ENCODE peak calls at places on chromosomes 12 and 14, in six cellular contexts. Q is AG04450, O is NCI-H1930, T is HFFc6, R is KG1, Z is lung. N is an unnamed sample.

GRCh38 chr12:22034709-22035506 is 11.1 kb upstream of the CMAS start:
- DNase-seq in R (no peak), Z (no peak), O (no peak), Q (no peak), T (no peak), N (no peak)

GRCh38 chr12:74983917-74984316 is 225.7 kb downstream of the KCNC2 start:
- DNase-seq in O (peak), Z (no peak), Q (no peak), R (no peak), T (no peak), N (no peak)

GRCh38 chr12:99960312-99960711 is 24.4 kb downstream of the ANKS1B start:
- DNase-seq in Q (no peak), T (no peak), R (no peak), Z (no peak), O (no peak), N (no peak)

GRCh38 chr12:19885987-19886804 is 446.9 kb downstream of the AEBP2 start:
- DNase-seq in R (no peak), Z (no peak), T (no peak), O (no peak), Q (no peak), N (no peak)

GRCh38 chr12:106113042-106113441 is 25.7 kb downstream of the NUAK1 start:
- DNase-seq in O (no peak), T (peak), R (no peak), Z (no peak), Q (no peak), N (no peak)

GRCh38 chr12:105476616-105477015 is 146.1 kb downstream of the C12orf75 start:
- DNase-seq in Z (no peak), R (no peak), T (no peak), O (no peak), Q (no peak), N (no peak)

GRCh38 chr12:46839964-46840363 is 14.2 kb upstream of the SLC38A4 start:
- DNase-seq in R (no peak), T (no peak), Q (no peak), O (no peak), Z (no peak), N (no peak)

GRCh38 chr12:1350055-1350933 is 244.1 kb downstream of the FBXL14 start:
- DNase-seq in Z (no peak), Q (peak), T (peak), R (no peak), O (no peak), N (peak)

GRCh38 chr14:29822430-29822709 is 105.3 kb downstream of the PRKD1 start:
- DNase-seq in R (no peak), T (no peak), Q (no peak), O (no peak), Z (no peak), N (no peak)

GRCh38 chr12:27342551-27342950 is 9.9 kb downstream of the BMAL2 start:
- DNase-seq in Z (no peak), Q (no peak), T (peak), R (no peak), O (no peak), N (no peak)

GRCh38 chr14:30355431-30355913 is 203.5 kb upstream of the G2E3 start:
- DNase-seq in T (no peak), R (no peak), Z (no peak), O (no peak), Q (no peak), N (no peak)

GRCh38 chr12:13106666-13107065 is 3.2 kb upstream of the GSG1 start:
- DNase-seq in O (no peak), T (no peak), Q (no peak), R (no peak), Z (no peak), N (no peak)

GRCh38 chr12:68623984-68624383 is 13.3 kb downstream of the RAP1B start:
- DNase-seq in T (peak), Z (no peak), O (no peak), Q (no peak), R (no peak), N (no peak)

GRCh38 chr12:122867701-122868461 is 28.0 kb downstream of the VPS37B start:
- DNase-seq in Z (no peak), T (no peak), O (no peak), R (no peak), Q (no peak), N (no peak)

GRCh38 chr14:93063393-93063792 is 52.3 kb downstream of the ITPK1 start:
- DNase-seq in O (no peak), T (no peak), Z (no peak), Q (no peak), R (no peak), N (no peak)

GRCh38 chr14:61399365-61399764 is 78.0 kb downstream of the PRKCH start:
- DNase-seq in R (no peak), T (no peak), Z (no peak), Q (no peak), O (no peak), N (no peak)

GRCh38 chr12:68919581-68920239 is 13.3 kb downstream of the CPM start:
- DNase-seq in Q (no peak), T (no peak), R (no peak), Z (no peak), O (no peak), N (no peak)

GRCh38 chr12:112218150-112218549 is 92.8 kb downstream of the TRAFD1 start:
- DNase-seq in O (no peak), R (no peak), Z (no peak), T (peak), Q (no peak), N (no peak)

GRCh38 chr12:49413796-49414195 is 46.5 kb downstream of the SPATS2 start:
- DNase-seq in O (no peak), Q (no peak), T (peak), R (no peak), Z (no peak), N (no peak)

GRCh38 chr14:66228267-66228970 is 257.8 kb upstream of the CCDC196 start:
- DNase-seq in T (no peak), O (no peak), R (no peak), Q (no peak), Z (no peak), N (no peak)

GRCh38 chr14:61503167-61503801 is 181.9 kb downstream of the PRKCH start:
- DNase-seq in Z (no peak), R (no peak), Q (no peak), T (no peak), O (no peak), N (no peak)

GRCh38 chr14:103416916-103417315 is 31.7 kb downstream of the MARK3 start:
- DNase-seq in Z (no peak), R (no peak), T (no peak), O (no peak), Q (no peak), N (no peak)

GRCh38 chr14:77083082-77083481 is 15.0 kb upstream of the CIPC start:
- DNase-seq in Q (no peak), O (no peak), T (no peak), R (no peak), Z (no peak), N (no peak)

GRCh38 chr12:7061138-7061537 is 620 bp downstream of the C1S start:
- DNase-seq in T (no peak), O (no peak), Q (no peak), Z (no peak), R (no peak), N (no peak)

GRCh38 chr12:105461276-105461975 is 130.9 kb downstream of the C12orf75 start:
- DNase-seq in Z (no peak), Q (no peak), O (no peak), T (no peak), R (no peak), N (no peak)

GRCh38 chr12:25764892-25765291 is 193.6 kb upstream of the RASSF8 start:
- DNase-seq in O (no peak), T (no peak), Q (no peak), R (no peak), Z (no peak), N (no peak)

GRCh38 chr12:72472350-72472749 is 200.2 kb downstream of the TRHDE start:
- DNase-seq in O (no peak), T (no peak), R (no peak), Z (no peak), Q (no peak), N (no peak)

GRCh38 chr12:3119745-3120660 is 42.8 kb downstream of the TSPAN9 start:
- DNase-seq in Z (no peak), Q (no peak), R (no peak), O (no peak), T (peak), N (no peak)

GRCh38 chr12:52927964-52928363 is 21.0 kb upstream of the KRT18 start:
- DNase-seq in Z (no peak), Q (no peak), T (no peak), R (no peak), O (no peak), N (no peak)